ENCODE peak calls at places on chromosomes 5 and 9, in nine cellular contexts. P, V, Z, T, L, W, Y, M and I are unnamed samples.

GRCh38 chr5:114411380-114411931 is 49.6 kb downstream of the KCNN2 start:
- DNase-seq in P (peak), V (no peak), Z (no peak), T (no peak), L (no peak), W (no peak), Y (no peak), M (no peak), I (no peak)

GRCh38 chr5:54719384-54720306 is 202.1 kb downstream of the SNX18 start:
- DNase-seq in P (no peak), V (no peak), Z (no peak), T (no peak), L (no peak), W (no peak), Y (no peak), M (no peak), I (no peak)

GRCh38 chr5:63963080-63963735 is 963 bp upstream of the HTR1A start:
- DNase-seq in P (peak), V (peak), Z (peak), T (peak), L (no peak), W (peak), Y (peak), M (no peak), I (peak)

GRCh38 chr5:56908942-56909293 is 478 bp upstream of the SETD9 start:
- DNase-seq in P (no peak), V (no peak), Z (no peak), T (no peak), L (no peak), W (no peak), Y (peak), M (peak), I (no peak)

GRCh38 chr5:132462856-132463745 is 27.5 kb downstream of the IRF1 start:
- DNase-seq in P (peak), V (no peak), Z (no peak), T (no peak), L (no peak), W (no peak), Y (no peak), M (no peak), I (no peak)

GRCh38 chr5:72848474-72849428 is 32.3 kb downstream of the TNPO1 start:
- DNase-seq in P (peak), V (peak), Z (no peak), T (no peak), L (peak), W (peak), Y (peak), M (no peak), I (peak)

GRCh38 chr9:136849960-136850865 is 1.0 kb downstream of the PHPT1 start:
- DNase-seq in P (no peak), V (no peak), Z (no peak), T (no peak), L (no peak), W (no peak), Y (no peak), M (no peak), I (no peak)

GRCh38 chr9:105690742-105691141 is 3.6 kb upstream of the TMEM38B start:
- DNase-seq in P (no peak), V (no peak), Z (no peak), T (no peak), L (no peak), W (no peak), Y (peak), M (no peak), I (no peak)

GRCh38 chr5:8844206-8844605 is 701.7 kb downstream of the SEMA5A start:
- DNase-seq in P (no peak), V (no peak), Z (no peak), T (no peak), L (no peak), W (no peak), Y (no peak), M (no peak), I (no peak)

GRCh38 chr5:65126192-65126591 is 355.5 kb downstream of the ADAMTS6 start:
- DNase-seq in P (no peak), V (no peak), Z (no peak), T (no peak), L (no peak), W (no peak), Y (no peak), M (no peak), I (no peak)

GRCh38 chr9:76023715-76024195 is 133.3 kb downstream of the PCSK5 start:
- DNase-seq in P (no peak), V (no peak), Z (no peak), T (no peak), L (no peak), W (peak), Y (no peak), M (no peak), I (peak)

GRCh38 chr5:103138202-103138601 is 18.1 kb downstream of the PPIP5K2 start:
- DNase-seq in P (no peak), V (no peak), Z (no peak), T (no peak), L (no peak), W (no peak), Y (no peak), M (no peak), I (no peak)

GRCh38 chr5:111584651-111585050 is 72.3 kb upstream of the STARD4 start:
- DNase-seq in P (peak), V (no peak), Z (no peak), T (no peak), L (no peak), W (peak), Y (no peak), M (no peak), I (no peak)

GRCh38 chr9:76576344-76576743 is 117.4 kb downstream of the GCNT1 start:
- DNase-seq in P (peak), V (no peak), Z (no peak), T (no peak), L (peak), W (peak), Y (no peak), M (no peak), I (no peak)

GRCh38 chr9:116471943-116472506 is 215.1 kb upstream of the TRIM32 start:
- DNase-seq in P (no peak), V (no peak), Z (no peak), T (no peak), L (no peak), W (no peak), Y (no peak), M (no peak), I (no peak)

GRCh38 chr9:74025402-74025894 is 471.7 kb upstream of the RORB start:
- DNase-seq in P (no peak), V (no peak), Z (no peak), T (no peak), L (no peak), W (no peak), Y (peak), M (no peak), I (no peak)

GRCh38 chr5:169050146-169050571 is 250.8 kb downstream of the SLIT3 start:
- DNase-seq in P (no peak), V (no peak), Z (no peak), T (no peak), L (no peak), W (no peak), Y (no peak), M (no peak), I (no peak)

GRCh38 chr5:36199620-36200019 is 42.1 kb downstream of the NADK2 start:
- DNase-seq in P (no peak), V (no peak), Z (no peak), T (no peak), L (no peak), W (no peak), Y (no peak), M (no peak), I (no peak)

GRCh38 chr9:16039988-16040761 is 487.3 kb downstream of the CCDC171 start:
- DNase-seq in P (no peak), V (no peak), Z (no peak), T (no peak), L (no peak), W (no peak), Y (no peak), M (no peak), I (no peak)